ENCODE peak calls at places on chromosomes 13 and 19, in six cellular contexts. Q is H9, L is neuronal stem cell, F is mesendoderm, T is IMR-90, V is H1. C is an unnamed sample.

GRCh38 chr13:42524487-42525034 is 49.4 kb upstream of the TNFSF11 start:
- DNase-seq in T (no peak), L (no peak), Q (no peak), V (no peak), F (no peak), C (no peak)

GRCh38 chr13:109383683-109384082 is 402.7 kb downstream of the IRS2 start:
- DNase-seq in L (no peak), Q (no peak), T (peak; percentile 79), V (no peak), F (peak; percentile 60), C (peak; percentile 42)

GRCh38 chr13:111153279-111153976 is 38.3 kb downstream of the ARHGEF7 start:
- DNase-seq in V (peak; percentile 99), F (peak; percentile 97), Q (peak; percentile 95), T (peak; percentile 89), L (peak; percentile 93), C (peak; percentile 92)

GRCh38 chr13:112711528-112712265 is 21.9 kb downstream of the ATP11A start:
- DNase-seq in V (peak; percentile 74), Q (peak; percentile 93), F (peak; percentile 100), T (peak; percentile 98), L (peak; percentile 91), C (peak; percentile 96)

GRCh38 chr13:103431880-103432279 is 365.7 kb upstream of the SLC10A2 start:
- DNase-seq in T (no peak), Q (no peak), L (no peak), V (no peak), F (no peak), C (no peak)

GRCh38 chr13:103883152-103883551 is 816.9 kb upstream of the SLC10A2 start:
- DNase-seq in T (peak; percentile 95), V (peak; percentile 59), Q (peak; percentile 81), L (peak; percentile 67), F (peak; percentile 94), C (peak; percentile 88)

GRCh38 chr13:31045621-31046081 is 113.2 kb downstream of the TEX26 start:
- DNase-seq in Q (no peak), T (peak; percentile 97), L (no peak), V (no peak), F (peak; percentile 90), C (peak; percentile 67)

GRCh38 chr13:73851104-73851503 is 283.1 kb downstream of the KLF12 start:
- DNase-seq in V (no peak), L (no peak), F (no peak), T (peak; percentile 81), Q (no peak), C (no peak)

GRCh38 chr19:35056513-35057063 is 15.1 kb downstream of the HPN start:
- DNase-seq in V (no peak), T (no peak), F (no peak), Q (no peak), L (no peak), C (no peak)

GRCh38 chr19:55383789-55384575 is at the start of gene TMEM238:
- DNase-seq in T (peak; percentile 70), Q (peak; percentile 64), L (peak; percentile 64), F (peak; percentile 78), V (peak; percentile 72), C (peak; percentile 71)

GRCh38 chr13:111917086-111917485 is 149.9 kb upstream of the SOX1 start:
- DNase-seq in T (no peak), Q (peak; percentile 23), V (no peak), F (no peak), L (no peak), C (no peak)

GRCh38 chr19:32287811-32288227 is 57.6 kb upstream of the ZNF507 start:
- DNase-seq in V (peak; percentile 79), F (peak; percentile 89), T (peak; percentile 61), L (peak; percentile 63), Q (peak; percentile 84), C (peak; percentile 52)

GRCh38 chr13:48123827-48124226 is 28.9 kb upstream of the MED4 start:
- DNase-seq in T (no peak), Q (no peak), L (no peak), F (no peak), V (no peak), C (no peak)

GRCh38 chr13:103097366-103097928 is 31.2 kb upstream of the SLC10A2 start:
- DNase-seq in V (no peak), L (no peak), F (no peak), T (no peak), Q (no peak), C (no peak)

GRCh38 chr19:46021531-46022041 is 1.3 kb downstream of the PGLYRP1 start:
- DNase-seq in F (peak; percentile 16), T (no peak), L (no peak), V (no peak), Q (peak; percentile 69), C (no peak)

GRCh38 chr13:67049744-67050143 is 180.4 kb downstream of the PCDH9 start:
- DNase-seq in T (no peak), V (no peak), L (no peak), F (no peak), Q (no peak), C (no peak)

GRCh38 chr13:109737606-109738005 is 48.8 kb downstream of the IRS2 start:
- DNase-seq in Q (no peak), T (peak; percentile 65), F (no peak), L (no peak), V (no peak), C (no peak)

GRCh38 chr19:57276430-57276829 is 3.9 kb upstream of the ZNF460 start:
- DNase-seq in V (no peak), Q (no peak), F (no peak), T (no peak), L (no peak), C (no peak)

GRCh38 chr19:57280165-57280912 is at the start of gene ZNF460:
- DNase-seq in L (peak; percentile 98), T (peak; percentile 97), F (peak; percentile 99), V (peak; percentile 97), Q (peak; percentile 97), C (peak; percentile 99)

GRCh38 chr19:57279418-57280164 is 694 bp upstream of the ZNF460 start:
- DNase-seq in Q (peak; percentile 95), L (peak; percentile 74), T (peak; percentile 97), F (peak; percentile 98), V (peak; percentile 80), C (peak; percentile 98)

GRCh38 chr19:57282011-57282636 is 1.8 kb downstream of the ZNF460 start:
- DNase-seq in V (no peak), F (no peak), L (no peak), Q (no peak), T (no peak), C (no peak)

GRCh38 chr19:57280913-57281425 is 684 bp downstream of the ZNF460 start:
- DNase-seq in T (no peak), L (no peak), F (no peak), V (no peak), Q (no peak), C (no peak)
- H3K4ac ChIP-seq in T (peak overlapping the region; percentile 85), L (no peak overlapping the region), F (peak overlapping the region; percentile 17), V (peak overlapping the region; percentile 76), Q (no peak overlapping the region), C (peak overlapping the region; percentile 96)

GRCh38 chr19:58519087-58519354 is 589 bp downstream of the ZBTB45 start:
- DNase-seq in V (peak; percentile 82), T (peak; percentile 74), Q (peak; percentile 80), L (peak; percentile 71), F (peak; percentile 89), C (peak; percentile 68)

GRCh38 chr19:58519355-58520256 is at the start of gene ZBTB45:
- DNase-seq in Q (peak; percentile 95), L (peak; percentile 90), T (peak; percentile 96), V (peak; percentile 96), F (peak; percentile 98), C (peak; percentile 93)

GRCh38 chr19:58518261-58519086 is 1.1 kb downstream of the ZBTB45 start:
- DNase-seq in F (no peak), V (no peak), T (no peak), L (no peak), Q (peak; percentile 32), C (no peak)

GRCh38 chr19:58522709-58523108 is 3.1 kb upstream of the ZBTB45 start:
- DNase-seq in F (no peak), V (no peak), Q (peak; percentile 48), T (no peak), L (no peak), C (no peak)

GRCh38 chr19:58520257-58520599 is 618 bp upstream of the ZBTB45 start:
- DNase-seq in V (no peak), L (no peak), Q (no peak), F (no peak), T (no peak), C (no peak)
- H3K4ac ChIP-seq in V (peak overlapping the region; percentile 10), L (no peak overlapping the region), Q (no peak overlapping the region), F (peak overlapping the region; percentile 9), T (peak overlapping the region; percentile 86), C (peak overlapping the region; percentile 54)

GRCh38 chr19:796692-797527 is at the start of gene PTBP1:
- DNase-seq in T (peak; percentile 100), F (peak; percentile 100), L (peak; percentile 100), Q (peak; percentile 100), V (peak; percentile 96), C (peak; percentile 100)
- H3K4ac ChIP-seq in T (peak within 1 kb of the TSS; percentile 91), F (peak within 1 kb of the TSS; percentile 100), L (no peak within 1 kb of the TSS), Q (no peak within 1 kb of the TSS), V (peak within 1 kb of the TSS; percentile 94), C (peak within 1 kb of the TSS; percentile 100)

GRCh38 chr19:38647966-38648788 is 728 bp downstream of the ACTN4 start:
- DNase-seq in V (no peak), L (no peak), T (no peak), Q (no peak), F (no peak), C (no peak)

GRCh38 chr19:38644719-38645118 is 2.7 kb upstream of the ACTN4 start:
- DNase-seq in F (peak; percentile 76), L (no peak), V (no peak), Q (peak; percentile 62), T (no peak), C (no peak)

GRCh38 chr19:38649305-38650179 is 2.1 kb downstream of the ACTN4 start:
- DNase-seq in T (no peak), F (no peak), L (no peak), Q (no peak), V (no peak), C (no peak)

GRCh38 chr19:38648789-38649304 is 1.4 kb downstream of the ACTN4 start:
- DNase-seq in Q (no peak), V (no peak), F (no peak), T (no peak), L (no peak), C (no peak)

DNA sequence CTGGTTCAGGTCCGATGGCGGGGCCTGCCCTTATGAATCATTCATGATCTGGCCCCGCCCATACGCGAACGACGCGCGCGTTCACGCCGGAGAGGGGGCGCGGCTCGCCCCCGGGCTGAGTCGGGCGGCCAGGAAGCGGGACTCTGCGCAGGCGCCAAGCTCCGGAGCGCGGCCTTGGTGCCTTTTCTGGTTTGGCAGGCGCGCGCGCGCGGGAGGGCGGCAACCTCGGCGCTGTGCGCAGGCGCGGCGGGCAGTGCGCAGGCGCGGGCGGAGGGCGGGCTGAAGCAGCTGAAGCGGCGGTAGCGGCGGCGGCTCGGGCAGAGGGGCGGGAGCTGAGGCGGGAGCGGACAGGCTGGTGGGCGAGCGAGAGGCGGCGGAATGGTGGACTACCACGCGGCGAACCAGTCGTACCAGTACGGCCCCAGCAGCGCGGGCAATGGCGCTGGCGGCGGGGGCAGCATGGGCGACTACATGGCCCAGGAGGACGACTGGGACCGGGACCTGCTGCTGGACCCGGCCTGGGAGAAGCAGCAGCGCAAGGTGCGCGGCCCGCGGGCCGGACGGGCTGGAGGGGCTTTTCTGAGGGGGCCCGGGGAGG is at the start of gene ACTN4:
- DNase-seq in F (peak; percentile 98), T (peak; percentile 94), Q (peak; percentile 99), V (peak; percentile 100), L (peak; percentile 98), C (peak; percentile 100)
- H3K4ac ChIP-seq in F (peak within 1 kb of the TSS; percentile 74), T (peak within 1 kb of the TSS; percentile 83), Q (no peak within 1 kb of the TSS), V (peak within 1 kb of the TSS; percentile 76), L (peak within 1 kb of the TSS; percentile 78), C (peak within 1 kb of the TSS; percentile 100)

GRCh38 chr19:17234911-17235617 is 9.0 kb downstream of the OCEL1 start:
- DNase-seq in Q (peak; percentile 81), F (peak; percentile 77), T (peak; percentile 38), L (no peak), V (peak; percentile 90), C (no peak)
- H3K4ac ChIP-seq in Q (no peak overlapping the region), F (peak overlapping the region; percentile 88), T (peak overlapping the region; percentile 3), L (peak overlapping the region; percentile 76), V (peak overlapping the region; percentile 81), C (peak overlapping the region; percentile 38)

C was measured in trophoblast cell.